ENCODE peak calls at places on chromosome 4, in six cellular contexts. D is ACHN, S is kidney epithelial cell, E is activated T-cell treated with anti-CD3 and anti-CD28 coated beads for 24 hours, H is ELF-1, R is fibroblast of the conjunctiva. V is an unnamed sample.

GRCh38 chr4:151012836-151013235 is 2.2 kb downstream of the LRBA start:
- DNase-seq in E (no peak), D (peak), H (peak), S (no peak), R (no peak), V (no peak)

GRCh38 chr4:145248502-145248901 is 68.1 kb upstream of the OTUD4 start:
- DNase-seq in R (no peak), H (no peak), S (no peak), E (no peak), D (no peak), V (no peak)

GRCh38 chr4:156322592-156322991 is 368.9 kb upstream of the CTSO start:
- DNase-seq in H (no peak), R (peak), D (peak), E (no peak), S (peak), V (no peak)

GRCh38 chr4:39331191-39331590 is 35.0 kb downstream of the RFC1 start:
- DNase-seq in S (no peak), E (no peak), D (no peak), H (no peak), R (no peak), V (no peak)

GRCh38 chr4:25223770-25224375 is 10.0 kb upstream of the PI4K2B start:
- DNase-seq in D (peak), H (peak), E (no peak), S (no peak), R (no peak), V (no peak)

GRCh38 chr4:77310931-77311330 is 153.9 kb downstream of the CCNG2 start:
- DNase-seq in D (no peak), R (no peak), E (no peak), S (peak), H (peak), V (no peak)

GRCh38 chr4:104896623-104897296 is 249.9 kb upstream of the TET2 start:
- DNase-seq in E (no peak), H (no peak), R (no peak), D (no peak), S (no peak), V (no peak)

GRCh38 chr4:57501715-57502114 is 391.5 kb upstream of the IGFBP7 start:
- DNase-seq in S (peak), H (peak), R (no peak), E (no peak), D (peak), V (no peak)

GRCh38 chr4:41455215-41455614 is 82.7 kb upstream of the LIMCH1 start:
- DNase-seq in S (no peak), H (no peak), E (no peak), D (no peak), R (no peak), V (no peak)

GRCh38 chr4:6875431-6875831 is 34.2 kb upstream of the TBC1D14 start:
- DNase-seq in H (no peak), D (no peak), S (no peak), E (no peak), R (no peak), V (no peak)

GRCh38 chr4:95549246-95550138 is 719 bp upstream of the UNC5C start:
- DNase-seq in D (peak), R (no peak), H (peak), S (no peak), E (no peak), V (peak)

GRCh38 chr4:151408630-151409469 is at the start of gene FHIP1A:
- DNase-seq in E (peak), S (no peak), R (peak), D (peak), H (peak), V (peak)

GRCh38 chr4:151934766-151935165 is 174.0 kb upstream of the GATB start:
- DNase-seq in E (no peak), H (no peak), D (no peak), S (no peak), R (no peak), V (no peak)

GRCh38 chr4:1236103-1236641 is 12.8 kb downstream of the CTBP1 start:
- DNase-seq in S (no peak), R (no peak), H (no peak), E (no peak), D (no peak), V (peak)

GRCh38 chr4:69689530-69690111 is 36.6 kb upstream of the UGT2A1 start:
- DNase-seq in E (no peak), D (peak), S (no peak), R (peak), H (no peak), V (no peak)

GRCh38 chr4:3452376-3452775 is 10.6 kb downstream of the HGFAC start:
- DNase-seq in S (no peak), H (peak), E (no peak), R (no peak), D (peak), V (no peak)

GRCh38 chr4:48030470-48030869 is 13.9 kb downstream of the NIPAL1 start:
- DNase-seq in S (no peak), D (no peak), R (no peak), H (no peak), E (no peak), V (no peak)

GRCh38 chr4:26325191-26325590 is 4.4 kb downstream of the RBPJ start:
- DNase-seq in D (peak), R (peak), S (no peak), E (no peak), H (no peak), V (no peak)

GRCh38 chr4:127606823-127607222 is 25.9 kb upstream of the INTU start:
- DNase-seq in S (no peak), E (no peak), D (no peak), R (no peak), H (no peak), V (no peak)

GRCh38 chr4:122378711-122379110 is at the start of gene ADAD1:
- DNase-seq in S (no peak), E (no peak), H (no peak), R (no peak), D (no peak), V (no peak)

GRCh38 chr4:136967069-136967468 is 565.2 kb downstream of the PCDH18 start:
- DNase-seq in H (no peak), S (no peak), D (no peak), R (no peak), E (no peak), V (no peak)

GRCh38 chr4:78059524-78059889 is 2.4 kb downstream of the FRAS1 start:
- DNase-seq in R (peak), D (peak), S (peak), E (no peak), H (peak), V (peak)

GRCh38 chr4:156568041-156568440 is 403.6 kb downstream of the PDGFC start:
- DNase-seq in S (no peak), H (no peak), E (no peak), D (no peak), R (no peak), V (no peak)

GRCh38 chr4:104491826-104492771 is 2.6 kb downstream of the CXXC4 start:
- DNase-seq in H (peak), R (no peak), E (no peak), S (no peak), D (no peak), V (no peak)

GRCh38 chr4:152509595-152510209 is 26.2 kb downstream of the FBXW7 start:
- DNase-seq in E (no peak), S (no peak), D (no peak), H (no peak), R (no peak), V (no peak)

GRCh38 chr4:153140294-153140693 is 63.9 kb upstream of the TRIM2 start:
- DNase-seq in E (no peak), S (no peak), R (no peak), D (no peak), H (no peak), V (no peak)

GRCh38 chr4:38424171-38424871 is 239.7 kb upstream of the KLF3 start:
- DNase-seq in R (no peak), D (no peak), S (no peak), E (no peak), H (peak), V (no peak)

GRCh38 chr4:79198886-79199591 is 126.8 kb downstream of the NAA11 start:
- DNase-seq in R (no peak), S (no peak), E (no peak), H (no peak), D (no peak), V (no peak)